ENCODE peak calls at places on chromosomes 13 and 19, in five cellular contexts. One of them, this sample, is unnamed.

GRCh38 chr13:109204657-109205056 is 575.2 kb downstream of the MYO16 start:
- DNase-seq in CD4-positive, alpha-beta T cell: no peak
- DNase-seq in pons: no peak
- DNase-seq in astrocyte of the hippocampus: no peak
- DNase-seq in left ventricle myocardium inferior: no peak
- DNase-seq in this sample: no peak

GRCh38 chr19:10762656-10763055 is 44.8 kb downstream of the DNM2 start:
- DNase-seq in CD4-positive, alpha-beta T cell: peak; percentile 46
- DNase-seq in pons: no peak
- DNase-seq in astrocyte of the hippocampus: no peak
- DNase-seq in left ventricle myocardium inferior: peak; percentile 53
- DNase-seq in this sample: no peak

GRCh38 chr13:50651916-50652315 is 191.6 kb downstream of the DLEU7 start:
- DNase-seq in CD4-positive, alpha-beta T cell: no peak
- DNase-seq in pons: no peak
- DNase-seq in astrocyte of the hippocampus: no peak
- DNase-seq in left ventricle myocardium inferior: no peak
- DNase-seq in this sample: no peak

GRCh38 chr19:1856698-1857603 is 6.4 kb downstream of the KLF16 start:
- DNase-seq in CD4-positive, alpha-beta T cell: no peak
- DNase-seq in pons: no peak
- DNase-seq in astrocyte of the hippocampus: peak; percentile 81
- DNase-seq in left ventricle myocardium inferior: peak; percentile 82
- DNase-seq in this sample: peak; percentile 93

GRCh38 chr19:35266149-35266903 is 2.4 kb upstream of the USF2 start:
- DNase-seq in CD4-positive, alpha-beta T cell: no peak
- DNase-seq in pons: no peak
- DNase-seq in astrocyte of the hippocampus: no peak
- DNase-seq in left ventricle myocardium inferior: no peak
- DNase-seq in this sample: peak; percentile 68

GRCh38 chr19:51709575-51709974 is 14.2 kb downstream of the HAS1 start:
- DNase-seq in CD4-positive, alpha-beta T cell: no peak
- DNase-seq in pons: no peak
- DNase-seq in astrocyte of the hippocampus: no peak
- DNase-seq in left ventricle myocardium inferior: no peak
- DNase-seq in this sample: no peak

GRCh38 chr19:48403606-48404005 is 10.1 kb downstream of the GRIN2D start:
- DNase-seq in CD4-positive, alpha-beta T cell: no peak
- DNase-seq in pons: peak; percentile 62
- DNase-seq in astrocyte of the hippocampus: peak; percentile 70
- DNase-seq in left ventricle myocardium inferior: no peak
- DNase-seq in this sample: no peak

GRCh38 chr13:49112782-49113525 is 107.2 kb upstream of the MLNR start:
- DNase-seq in CD4-positive, alpha-beta T cell: no peak
- DNase-seq in pons: no peak
- DNase-seq in astrocyte of the hippocampus: peak; percentile 41
- DNase-seq in left ventricle myocardium inferior: no peak
- DNase-seq in this sample: no peak

GRCh38 chr13:29749401-29750177 is 100.8 kb downstream of the UBL3 start:
- DNase-seq in CD4-positive, alpha-beta T cell: no peak
- DNase-seq in pons: no peak
- DNase-seq in astrocyte of the hippocampus: peak; percentile 39
- DNase-seq in left ventricle myocardium inferior: no peak
- DNase-seq in this sample: no peak

GRCh38 chr13:113457510-113457909 is 4.2 kb upstream of the ADPRHL1 start:
- DNase-seq in CD4-positive, alpha-beta T cell: no peak
- DNase-seq in pons: no peak
- DNase-seq in astrocyte of the hippocampus: no peak
- DNase-seq in left ventricle myocardium inferior: no peak
- DNase-seq in this sample: no peak

GRCh38 chr19:30941591-30941990 is 407.6 kb downstream of the TSHZ3 start:
- DNase-seq in CD4-positive, alpha-beta T cell: no peak
- DNase-seq in pons: no peak
- DNase-seq in astrocyte of the hippocampus: no peak
- DNase-seq in left ventricle myocardium inferior: no peak
- DNase-seq in this sample: no peak

GRCh38 chr13:110105136-110105535 is 201.8 kb downstream of the COL4A1 start:
- DNase-seq in CD4-positive, alpha-beta T cell: no peak
- DNase-seq in pons: no peak
- DNase-seq in astrocyte of the hippocampus: no peak
- DNase-seq in left ventricle myocardium inferior: no peak
- DNase-seq in this sample: no peak

GRCh38 chr13:44169018-44169909 is 204.4 kb upstream of the SERP2 start:
- DNase-seq in CD4-positive, alpha-beta T cell: no peak
- DNase-seq in pons: no peak
- DNase-seq in astrocyte of the hippocampus: peak; percentile 15
- DNase-seq in left ventricle myocardium inferior: no peak
- DNase-seq in this sample: no peak

GRCh38 chr13:77239312-77239711 is 87.6 kb downstream of the MYCBP2 start:
- DNase-seq in CD4-positive, alpha-beta T cell: no peak
- DNase-seq in pons: no peak
- DNase-seq in astrocyte of the hippocampus: no peak
- DNase-seq in left ventricle myocardium inferior: no peak
- DNase-seq in this sample: no peak

GRCh38 chr13:73913043-73913740 is 221.0 kb downstream of the KLF12 start:
- DNase-seq in CD4-positive, alpha-beta T cell: no peak
- DNase-seq in pons: no peak
- DNase-seq in astrocyte of the hippocampus: peak; percentile 48
- DNase-seq in left ventricle myocardium inferior: no peak
- DNase-seq in this sample: no peak

GRCh38 chr13:104015646-104016396 is 949.6 kb upstream of the SLC10A2 start:
- DNase-seq in CD4-positive, alpha-beta T cell: no peak
- DNase-seq in pons: no peak
- DNase-seq in astrocyte of the hippocampus: peak; percentile 84
- DNase-seq in left ventricle myocardium inferior: no peak
- DNase-seq in this sample: no peak

GRCh38 chr13:44309771-44310767 is 63.6 kb upstream of the SERP2 start:
- DNase-seq in CD4-positive, alpha-beta T cell: no peak
- DNase-seq in pons: peak; percentile 40
- DNase-seq in astrocyte of the hippocampus: peak; percentile 33
- DNase-seq in left ventricle myocardium inferior: peak; percentile 53
- DNase-seq in this sample: no peak

GRCh38 chr13:46496086-46496485 is 56.9 kb upstream of the LRCH1 start:
- DNase-seq in CD4-positive, alpha-beta T cell: no peak
- DNase-seq in pons: no peak
- DNase-seq in astrocyte of the hippocampus: no peak
- DNase-seq in left ventricle myocardium inferior: no peak
- DNase-seq in this sample: no peak

GRCh38 chr19:50873056-50873455 is at the start of gene KLK2:
- DNase-seq in CD4-positive, alpha-beta T cell: no peak
- DNase-seq in pons: no peak
- DNase-seq in astrocyte of the hippocampus: no peak
- DNase-seq in left ventricle myocardium inferior: no peak
- DNase-seq in this sample: no peak

GRCh38 chr13:33111414-33112110 is 95.3 kb downstream of the KL start:
- DNase-seq in CD4-positive, alpha-beta T cell: no peak
- DNase-seq in pons: no peak
- DNase-seq in astrocyte of the hippocampus: peak; percentile 87
- DNase-seq in left ventricle myocardium inferior: peak; percentile 37
- DNase-seq in this sample: no peak

GRCh38 chr13:30191491-30192100 is 115.8 kb downstream of the KATNAL1 start:
- DNase-seq in CD4-positive, alpha-beta T cell: no peak
- DNase-seq in pons: no peak
- DNase-seq in astrocyte of the hippocampus: no peak
- DNase-seq in left ventricle myocardium inferior: no peak
- DNase-seq in this sample: no peak

GRCh38 chr13:52599037-52599852 is 43.0 kb upstream of the HNRNPA1L2 start:
- DNase-seq in CD4-positive, alpha-beta T cell: no peak
- DNase-seq in pons: no peak
- DNase-seq in astrocyte of the hippocampus: peak; percentile 56
- DNase-seq in left ventricle myocardium inferior: no peak
- DNase-seq in this sample: no peak

GRCh38 chr13:65940720-65941119 is 1289.4 kb downstream of the PCDH9 start:
- DNase-seq in CD4-positive, alpha-beta T cell: no peak
- DNase-seq in pons: no peak
- DNase-seq in astrocyte of the hippocampus: no peak
- DNase-seq in left ventricle myocardium inferior: peak; percentile 32
- DNase-seq in this sample: no peak

GRCh38 chr19:35143231-35143715 is at the start of gene FXYD7:
- DNase-seq in CD4-positive, alpha-beta T cell: no peak
- DNase-seq in pons: no peak
- DNase-seq in astrocyte of the hippocampus: no peak
- DNase-seq in left ventricle myocardium inferior: no peak
- DNase-seq in this sample: no peak

GRCh38 chr13:31927219-31927653 is 104.3 kb upstream of the FRY start:
- DNase-seq in CD4-positive, alpha-beta T cell: no peak
- DNase-seq in pons: no peak
- DNase-seq in astrocyte of the hippocampus: no peak
- DNase-seq in left ventricle myocardium inferior: no peak
- DNase-seq in this sample: no peak

GRCh38 chr19:4911314-4911713 is 2.0 kb downstream of the UHRF1 start:
- DNase-seq in CD4-positive, alpha-beta T cell: no peak
- DNase-seq in pons: no peak
- DNase-seq in astrocyte of the hippocampus: peak; percentile 53
- DNase-seq in left ventricle myocardium inferior: no peak
- DNase-seq in this sample: no peak

GRCh38 chr13:42594577-42595571 is 20.9 kb downstream of the TNFSF11 start:
- DNase-seq in CD4-positive, alpha-beta T cell: peak; percentile 32
- DNase-seq in pons: peak; percentile 69
- DNase-seq in astrocyte of the hippocampus: peak; percentile 77
- DNase-seq in left ventricle myocardium inferior: no peak
- DNase-seq in this sample: no peak

GRCh38 chr19:13788991-13789390 is 6.3 kb upstream of the ZSWIM4 start:
- DNase-seq in CD4-positive, alpha-beta T cell: peak; percentile 27
- DNase-seq in pons: no peak
- DNase-seq in astrocyte of the hippocampus: peak; percentile 77
- DNase-seq in left ventricle myocardium inferior: no peak
- DNase-seq in this sample: no peak

GRCh38 chr13:43782686-43783085 is 4.1 kb downstream of the ENOX1 start:
- DNase-seq in CD4-positive, alpha-beta T cell: no peak
- DNase-seq in pons: no peak
- DNase-seq in astrocyte of the hippocampus: no peak
- DNase-seq in left ventricle myocardium inferior: no peak
- DNase-seq in this sample: no peak

GRCh38 chr13:87671031-87671823 is at the start of gene SLITRK5:
- DNase-seq in CD4-positive, alpha-beta T cell: peak; percentile 17
- DNase-seq in pons: peak; percentile 76
- DNase-seq in astrocyte of the hippocampus: peak; percentile 89
- DNase-seq in left ventricle myocardium inferior: peak; percentile 67
- DNase-seq in this sample: no peak

This sample was measured in cardiac septum.